ENCODE peak calls at places on chromosomes 1 and 21, in five cellular contexts. H is left colon; M is OCI-LY7; E is activated T-helper 1 cell treated with anti-CD3 and anti-CD28 coated beads, Interleukin-12 subunit alpha, Interleukin-12 subunit beta, Interleukin-2, Interleukin-4 antibody, amounts not matched to agents 30 ng/mL and 10 ng/mL and 1 ng/mL, durations not matched to agents 14 hours and 24 hours and 36 hours; C is mesendoderm. W is an unnamed sample.

GRCh38 chr1:119631433-119632102 is 16.5 kb downstream of the ZNF697 start:
- DNase-seq in C (peak), E (no peak), M (no peak), H (peak), W (no peak)

GRCh38 chr1:205672395-205672889 is 7.9 kb downstream of the SLC45A3 start:
- DNase-seq in E (no peak), M (no peak), C (no peak), H (no peak), W (no peak)

GRCh38 chr1:170987397-170987796 is 52.1 kb downstream of the MROH9 start:
- DNase-seq in C (no peak), E (no peak), H (no peak), M (no peak), W (no peak)

GRCh38 chr1:7705048-7705907 is 65.8 kb upstream of the VAMP3 start:
- DNase-seq in H (no peak), C (peak), M (no peak), E (no peak), W (no peak)

GRCh38 chr1:29824478-29825273 is 588.4 kb downstream of the PTPRU start:
- DNase-seq in E (no peak), H (no peak), C (no peak), M (no peak), W (no peak)

GRCh38 chr1:82790556-82790955 is 989.8 kb downstream of the ADGRL2 start:
- DNase-seq in H (no peak), C (no peak), M (no peak), E (no peak), W (no peak)

GRCh38 chr1:204295666-204296065 is 64.1 kb downstream of the PLEKHA6 start:
- DNase-seq in H (no peak), C (no peak), M (no peak), E (no peak), W (no peak)

GRCh38 chr1:160101037-160101716 is 2.8 kb upstream of the IGSF8 start:
- DNase-seq in C (peak), E (peak), H (peak), M (peak), W (peak)

GRCh38 chr1:210597555-210598134 is 268.9 kb downstream of the HHAT start:
- DNase-seq in M (no peak), H (no peak), E (no peak), C (peak), W (no peak)

GRCh38 chr1:106727171-106727570 is 329.3 kb upstream of the PRMT6 start:
- DNase-seq in M (peak), H (no peak), C (peak), E (no peak), W (no peak)

GRCh38 chr21:14866859-14867560 is 197.8 kb downstream of the NRIP1 start:
- DNase-seq in C (no peak), M (no peak), H (no peak), E (no peak), W (no peak)

GRCh38 chr1:55039342-55040082 is at the start of gene PCSK9:
- DNase-seq in H (peak), M (no peak), C (peak), E (no peak), W (no peak)

GRCh38 chr1:101098327-101098726 is 72.7 kb upstream of the DPH5 start:
- DNase-seq in H (no peak), M (no peak), E (no peak), C (no peak), W (no peak)

GRCh38 chr21:42061866-42062542 is 9.1 kb upstream of the UMODL1 start:
- DNase-seq in H (no peak), E (no peak), M (peak), C (no peak), W (no peak)

GRCh38 chr1:204112876-204113730 is 38.7 kb downstream of the ETNK2 start:
- DNase-seq in C (no peak), M (no peak), E (no peak), H (no peak), W (no peak)

GRCh38 chr1:230517786-230518185 is 91.7 kb upstream of the PGBD5 start:
- DNase-seq in H (no peak), C (no peak), E (no peak), M (no peak), W (no peak)

GRCh38 chr1:211643324-211644212 is 31.9 kb downstream of the NEK2 start:
- DNase-seq in E (no peak), C (peak), H (peak), M (peak), W (no peak)

GRCh38 chr1:203084588-203085527 is 954 bp downstream of the MYOG start:
- DNase-seq in M (peak), E (no peak), H (no peak), C (peak), W (peak)

GRCh38 chr1:25737151-25737550 is 62.8 kb upstream of the SELENON start:
- DNase-seq in M (no peak), C (no peak), H (no peak), E (no peak), W (no peak)

GRCh38 chr1:236160540-236161127 is 18.3 kb downstream of the GPR137B start:
- DNase-seq in M (no peak), C (no peak), E (no peak), H (no peak), W (no peak)

GRCh38 chr1:29785554-29785953 is 549.2 kb downstream of the PTPRU start:
- DNase-seq in H (no peak), E (no peak), M (no peak), C (no peak), W (no peak)

GRCh38 chr1:173862769-173863223 is 5.0 kb downstream of the GAS5 start:
- DNase-seq in C (peak), M (peak), H (no peak), E (no peak), W (no peak)

GRCh38 chr21:45607021-45607921 is 36.3 kb upstream of the PCBP3 start:
- DNase-seq in C (no peak), M (no peak), H (no peak), E (no peak), W (no peak)

GRCh38 chr1:2471159-2471471 is 5.0 kb upstream of the PLCH2 start:
- DNase-seq in C (no peak), M (no peak), H (no peak), E (no peak), W (no peak)

GRCh38 chr21:35764586-35764985 is 295.7 kb downstream of the SETD4 start:
- DNase-seq in M (no peak), H (no peak), E (no peak), C (no peak), W (no peak)

GRCh38 chr1:34984435-34985062 is 598 bp downstream of the TMEM35B start:
- DNase-seq in H (peak), C (peak), M (peak), E (no peak), W (no peak)